ENCODE peak calls at places on chromosome 18, in nine cellular contexts. N is HCT116; A is iPS-NIHi11; E is CD4-positive, alpha-beta T cell; X is H9; Q is NCI-H1092; Y is HS-27A; W is HEK293T; Z is upper lobe of right lung. I is an unnamed sample.

GRCh38 chr18:48786621-48787522 is 163.9 kb downstream of the SMAD7 start:
- DNase-seq in Z (peak), E (no peak), X (no peak), Y (no peak), A (no peak), Q (no peak), N (no peak), W (no peak), I (peak)

GRCh38 chr18:13247506-13247905 is 28.9 kb downstream of the LDLRAD4 start:
- DNase-seq in X (peak), Z (peak), E (no peak), W (no peak), Q (no peak), N (no peak), Y (no peak), A (no peak), I (no peak)

GRCh38 chr18:3453540-3454364 is 3.8 kb downstream of the TGIF1 start:
- DNase-seq in X (no peak), Z (peak), A (no peak), E (peak), Q (no peak), W (no peak), N (no peak), Y (peak), I (peak)

GRCh38 chr18:32308493-32309120 is 118.8 kb downstream of the MEP1B start:
- DNase-seq in A (peak), Q (no peak), N (peak), W (no peak), Z (no peak), E (no peak), X (no peak), Y (no peak), I (no peak)

GRCh38 chr18:49728542-49728941 is 84.8 kb downstream of the ACAA2 start:
- DNase-seq in A (peak), E (no peak), X (peak), N (peak), W (peak), Q (peak), Y (no peak), Z (peak), I (peak)

GRCh38 chr18:8489761-8490160 is 119.5 kb upstream of the RAB12 start:
- DNase-seq in X (no peak), Y (no peak), Q (no peak), A (no peak), W (no peak), E (no peak), Z (no peak), N (no peak), I (no peak)

GRCh38 chr18:3037423-3037915 is 24.5 kb upstream of the LPIN2 start:
- DNase-seq in W (no peak), Y (no peak), X (no peak), N (peak), E (no peak), Z (no peak), Q (no peak), A (no peak), I (no peak)

GRCh38 chr18:61844726-61845125 is 48.1 kb downstream of the RNF152 start:
- DNase-seq in W (no peak), N (no peak), E (no peak), X (no peak), Z (no peak), A (no peak), Y (no peak), Q (no peak), I (no peak)

GRCh38 chr18:58682429-58683069 is 11.3 kb downstream of the MALT1 start:
- DNase-seq in E (no peak), W (peak), X (no peak), A (no peak), Z (no peak), N (peak), Y (peak), Q (no peak), I (peak)

GRCh38 chr18:24488824-24489493 is 28.5 kb downstream of the HRH4 start:
- DNase-seq in W (peak), Z (no peak), Q (peak), A (peak), Y (no peak), N (peak), E (no peak), X (no peak), I (no peak)

GRCh38 chr18:24959100-24959499 is 392.9 kb downstream of the ZNF521 start:
- DNase-seq in Y (no peak), A (no peak), W (peak), N (no peak), E (no peak), Q (no peak), Z (no peak), X (no peak), I (no peak)

GRCh38 chr18:45254683-45255082 is 360.6 kb upstream of the SLC14A2 start:
- DNase-seq in A (no peak), X (no peak), E (no peak), Z (no peak), W (no peak), Y (no peak), N (no peak), Q (no peak), I (peak)

GRCh38 chr18:10485475-10485874 is 31.0 kb downstream of the APCDD1 start:
- DNase-seq in E (no peak), X (no peak), Y (no peak), W (no peak), Q (no peak), A (no peak), Z (no peak), N (no peak), I (no peak)

GRCh38 chr18:70280007-70280925 is 8.6 kb upstream of the SOCS6 start:
- DNase-seq in A (no peak), Y (no peak), W (no peak), Z (no peak), E (no peak), X (no peak), Q (no peak), N (peak), I (no peak)

GRCh38 chr18:11310476-11311086 is 161.2 kb upstream of the PIEZO2 start:
- DNase-seq in Z (no peak), Y (no peak), E (no peak), W (peak), N (peak), X (peak), Q (no peak), A (peak), I (no peak)

GRCh38 chr18:74457743-74458465 is 796 bp upstream of the DIPK1C start:
- DNase-seq in E (no peak), X (no peak), N (no peak), Y (no peak), W (no peak), Q (no peak), Z (no peak), A (no peak), I (no peak)

GRCh38 chr18:6752200-6752873 is 22.8 kb downstream of the ARHGAP28 start:
- DNase-seq in X (peak), E (no peak), N (no peak), Q (no peak), Y (no peak), Z (no peak), A (peak), W (no peak), I (peak)

GRCh38 chr18:8890957-8891464 is 185.7 kb downstream of the MTCL1 start:
- DNase-seq in X (peak), Z (no peak), N (peak), Y (peak), Q (no peak), E (no peak), A (peak), W (peak), I (no peak)

GRCh38 chr18:9009703-9010488 is 92.6 kb upstream of the NDUFV2 start:
- DNase-seq in A (no peak), E (no peak), Q (no peak), X (no peak), N (no peak), Z (no peak), Y (no peak), W (no peak), I (no peak)

GRCh38 chr18:22559414-22560282 is 141.9 kb upstream of the CTAGE1 start:
- DNase-seq in X (peak), W (peak), A (peak), Z (peak), E (no peak), Q (no peak), N (no peak), Y (no peak), I (peak)

GRCh38 chr18:57352271-57352701 is at the start of gene ST8SIA3:
- DNase-seq in N (no peak), A (peak), X (no peak), W (no peak), Y (no peak), Z (no peak), E (no peak), Q (peak), I (no peak)

GRCh38 chr18:28794459-28795245 is 617.7 kb upstream of the CDH2 start:
- DNase-seq in A (no peak), Y (peak), X (no peak), Z (no peak), N (no peak), E (no peak), W (no peak), Q (no peak), I (no peak)

GRCh38 chr18:39345321-39345720 is 1779.7 kb upstream of the CELF4 start:
- DNase-seq in A (no peak), W (no peak), E (no peak), N (no peak), X (no peak), Y (no peak), Z (no peak), Q (no peak), I (no peak)

GRCh38 chr18:2846638-2847340 is at the start of gene EMILIN2:
- DNase-seq in X (peak), W (peak), A (peak), Q (no peak), E (peak), Z (peak), N (no peak), Y (no peak), I (peak)

GRCh38 chr18:75283758-75284157 is 73.2 kb downstream of the TSHZ1 start:
- DNase-seq in W (no peak), E (no peak), Z (no peak), N (no peak), Y (no peak), A (no peak), Q (no peak), X (no peak), I (no peak)

GRCh38 chr18:21096760-21097159 is 14.9 kb downstream of the ROCK1 start:
- DNase-seq in N (no peak), Y (no peak), Q (no peak), Z (no peak), A (no peak), E (no peak), X (no peak), W (no peak), I (no peak)

GRCh38 chr18:9952633-9953416 is 39.0 kb downstream of the VAPA start:
- DNase-seq in E (no peak), X (no peak), Z (no peak), N (no peak), Q (no peak), W (no peak), Y (no peak), A (no peak), I (no peak)